ENCODE peak calls at places on chromosomes 12 and 14, in eight cellular contexts. X is transverse colon, M is thyroid gland, Q is ovary, J is sigmoid colon, B is uterus, L is Peyer's patch, Z is adrenal gland. A is an unnamed sample. For H3K36me3, the result is how much of the 10 kb centered on the place peaks cover.

GRCh38 chr14:73753887-73754880 is 40.0 kb upstream of the PNMA1 start:
- DNase-seq in J (peak), Z (peak), M (peak), Q (no peak), X (peak), L (no peak), B (no peak), A (peak)

GRCh38 chr14:53218161-53218560 is 65.0 kb upstream of the DDHD1 start:
- DNase-seq in J (no peak), M (peak), B (no peak), Z (no peak), L (no peak), X (no peak), Q (no peak), A (no peak)

GRCh38 chr14:30869525-30870150 is 4.7 kb upstream of the COCH start:
- DNase-seq in Z (no peak), B (no peak), X (no peak), M (no peak), L (no peak), Q (no peak), J (no peak), A (no peak)

GRCh38 chr14:100868621-100869370 is 34.7 kb downstream of the RTL1 start:
- DNase-seq in M (no peak), J (peak), Q (peak), Z (no peak), X (no peak), L (peak), B (no peak), A (peak)

GRCh38 chr14:104549536-104550339 is 29.8 kb upstream of the C14orf180 start:
- DNase-seq in L (no peak), M (no peak), J (peak), Q (no peak), Z (no peak), X (no peak), B (no peak), A (no peak)

GRCh38 chr12:32264995-32265394 is 134.4 kb upstream of the FGD4 start:
- DNase-seq in J (no peak), M (no peak), Q (no peak), X (no peak), Z (no peak), L (no peak), B (peak), A (no peak)

GRCh38 chr12:22334696-22335290 is at the start of gene ST8SIA1:
- DNase-seq in Q (peak), L (peak), M (peak), J (peak), X (peak), Z (peak), B (peak), A (no peak)

GRCh38 chr12:55687746-55688145 is 20.0 kb downstream of the ITGA7 start:
- DNase-seq in M (no peak), J (peak), B (no peak), L (no peak), Z (no peak), X (no peak), Q (no peak), A (no peak)

GRCh38 chr14:95815226-95815690 is 61.4 kb upstream of the TUNAR start:
- DNase-seq in B (no peak), M (no peak), J (no peak), L (no peak), X (no peak), Q (no peak), Z (no peak), A (no peak)

GRCh38 chr14:85622106-85622505 is 92.2 kb downstream of the FLRT2 start:
- DNase-seq in L (no peak), Q (no peak), M (no peak), Z (no peak), B (no peak), J (no peak), X (no peak), A (no peak)
- H3K36me3 ChIP-seq in L (under half), Q (under half), M (under half), Z (under half), B (under half), J (under half), X (under half), A (under half)

GRCh38 chr12:82686223-82687019 is at the start of gene TMTC2:
- DNase-seq in B (peak), X (peak), M (peak), L (peak), J (peak), Q (peak), Z (peak), A (peak)
- TF ChIP-seq POLR2A in B (peak), X (peak), M (no peak), L (peak), J (peak), Q (no peak), Z (no peak), A (peak)

DNA sequence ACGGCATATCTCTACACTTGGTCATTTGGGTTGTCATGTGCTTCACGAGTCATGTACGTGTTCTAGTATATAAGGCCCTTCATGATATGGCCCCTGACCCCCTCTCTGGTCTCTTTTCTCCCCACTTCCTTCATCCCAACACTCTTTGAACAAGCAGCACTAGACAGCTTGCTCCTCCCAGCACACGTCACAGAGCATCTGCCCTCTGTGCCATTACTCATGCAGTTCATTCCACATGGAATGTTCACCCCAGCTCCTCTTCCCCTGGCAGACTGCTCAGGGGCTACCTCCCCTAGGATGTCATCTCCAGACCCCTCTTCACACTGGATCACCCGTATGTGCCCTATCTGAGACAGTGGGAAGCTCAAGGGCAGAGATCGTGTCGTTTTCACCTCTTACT is 14.1 kb upstream of the LRP1-AS start:
- DNase-seq in Z (no peak), Q (no peak), B (no peak), L (no peak), M (no peak), X (no peak), J (no peak), A (no peak)
- H3K36me3 ChIP-seq in Z (half or more), Q (under half), B (under half), L (half or more), M (under half), X (under half), J (half or more), A (under half)

DNA sequence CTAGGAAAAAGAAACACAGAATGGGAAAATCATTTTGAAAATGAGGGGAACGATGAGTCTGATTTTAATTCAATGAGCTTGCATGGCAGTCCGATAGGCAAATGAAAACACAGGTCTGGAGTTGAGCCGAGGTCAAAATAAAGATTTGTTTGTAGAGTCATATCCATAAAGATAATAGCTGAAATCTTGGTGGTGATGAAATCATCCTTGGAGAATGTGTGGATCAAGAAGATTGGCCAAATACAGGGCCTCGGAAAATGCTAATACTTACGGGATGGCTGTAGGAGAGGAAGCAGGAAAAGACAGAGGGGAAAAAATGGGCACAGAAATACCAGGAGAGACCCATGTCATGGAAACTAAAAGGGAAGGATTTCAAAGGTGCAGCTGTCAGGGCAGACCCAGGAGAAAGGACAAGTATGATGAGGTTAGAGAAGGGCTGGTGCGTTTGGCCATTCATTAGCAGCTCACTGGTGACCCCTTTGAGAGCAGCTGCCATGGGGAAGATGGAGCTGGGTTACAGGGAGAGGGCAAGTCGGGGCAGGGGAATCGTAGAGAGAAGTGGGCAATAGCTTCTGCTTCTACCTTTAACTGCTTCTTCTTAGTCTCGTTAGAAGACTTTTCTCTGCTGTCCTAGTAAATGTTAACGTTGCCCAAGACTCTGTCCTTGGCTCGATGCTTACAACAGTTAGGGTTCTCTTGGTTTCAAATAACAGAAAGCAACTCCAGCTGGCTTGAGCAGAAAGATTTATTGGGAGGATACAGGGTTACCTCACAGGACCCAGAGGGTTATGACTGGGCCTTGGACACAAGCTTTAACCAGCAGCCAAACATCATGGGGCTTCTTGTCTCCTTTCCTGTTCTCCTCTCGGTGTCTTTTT is 161.8 kb downstream of the EFCAB11 start:
- DNase-seq in Q (no peak), J (peak), Z (peak), X (no peak), M (no peak), B (peak), L (no peak), A (no peak)
- TF ChIP-seq POLR2A in Q (no peak), J (no peak), Z (no peak), X (no peak), M (no peak), B (no peak), L (no peak), A (no peak)

DNA sequence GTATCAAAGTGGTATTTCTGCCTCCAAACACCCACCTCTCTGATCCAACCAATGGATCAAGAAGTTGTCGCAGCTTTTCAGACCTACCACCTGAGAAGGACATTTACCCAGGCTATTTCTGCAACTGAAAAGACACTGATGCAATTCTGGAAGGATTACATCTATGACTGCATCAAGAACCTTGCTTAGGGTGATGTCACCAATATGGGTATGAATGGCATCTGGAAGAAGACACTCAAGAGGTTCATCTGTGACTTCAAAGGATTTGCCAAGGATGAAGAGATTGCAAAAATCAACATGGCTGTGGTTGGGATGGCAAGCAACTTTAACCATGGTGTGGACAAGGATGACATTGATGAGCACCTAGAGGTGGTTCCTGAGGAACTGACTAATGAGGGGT is 154.2 kb downstream of the PCNX1 start:
- DNase-seq in Z (no peak), J (no peak), B (no peak), M (no peak), L (no peak), X (no peak), Q (no peak), A (no peak)
- H3K36me3 ChIP-seq in Z (under half), J (half or more), B (under half), M (under half), L (half or more), X (under half), Q (under half), A (under half)

DNA sequence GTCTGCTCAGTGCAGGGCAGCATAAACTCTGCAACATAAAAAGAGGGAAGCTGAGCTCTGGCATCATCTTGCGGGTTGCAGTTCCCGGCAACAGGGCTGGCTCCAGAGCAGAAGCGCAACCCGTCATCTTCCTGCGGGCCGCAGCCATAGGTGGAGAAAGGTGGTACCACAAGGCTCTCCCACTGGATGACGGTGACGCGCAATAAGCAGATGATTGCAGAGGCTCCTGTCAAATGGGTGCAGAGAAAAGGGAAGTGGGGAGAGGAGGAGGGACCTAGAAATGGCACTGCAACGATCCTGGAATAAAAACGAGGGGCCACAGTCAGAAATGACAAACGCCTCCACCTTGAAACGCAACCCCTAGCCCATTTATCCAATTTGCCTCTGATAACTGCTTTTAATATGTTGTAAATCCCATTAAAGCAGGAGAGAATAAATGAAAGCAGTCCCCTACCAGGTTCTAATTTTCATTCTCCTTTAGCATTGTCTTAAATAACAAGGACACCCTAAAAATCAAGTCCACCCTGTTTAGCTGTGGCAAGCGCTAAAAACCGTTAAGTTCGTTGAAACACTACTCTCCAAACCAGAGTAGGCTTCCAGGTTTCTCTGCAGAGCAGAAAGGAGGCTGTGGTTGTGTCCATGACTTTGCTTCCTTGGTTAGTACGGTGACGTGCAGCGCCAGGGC is 30.9 kb upstream of the TUBA1C start:
- DNase-seq in J (peak), B (peak), M (peak), Z (peak), Q (peak), L (no peak), X (peak), A (peak)
- TF ChIP-seq POLR2A in J (no peak), B (no peak), M (no peak), Z (no peak), Q (no peak), L (no peak), X (no peak), A (peak)

GRCh38 chr12:68621092-68622081 is 10.7 kb downstream of the RAP1B start:
- DNase-seq in M (no peak), X (no peak), Z (no peak), B (no peak), J (no peak), Q (no peak), L (no peak), A (no peak)
- H3K36me3 ChIP-seq in M (under half), X (under half), Z (under half), B (under half), J (under half), Q (under half), L (under half), A (under half)

DNA sequence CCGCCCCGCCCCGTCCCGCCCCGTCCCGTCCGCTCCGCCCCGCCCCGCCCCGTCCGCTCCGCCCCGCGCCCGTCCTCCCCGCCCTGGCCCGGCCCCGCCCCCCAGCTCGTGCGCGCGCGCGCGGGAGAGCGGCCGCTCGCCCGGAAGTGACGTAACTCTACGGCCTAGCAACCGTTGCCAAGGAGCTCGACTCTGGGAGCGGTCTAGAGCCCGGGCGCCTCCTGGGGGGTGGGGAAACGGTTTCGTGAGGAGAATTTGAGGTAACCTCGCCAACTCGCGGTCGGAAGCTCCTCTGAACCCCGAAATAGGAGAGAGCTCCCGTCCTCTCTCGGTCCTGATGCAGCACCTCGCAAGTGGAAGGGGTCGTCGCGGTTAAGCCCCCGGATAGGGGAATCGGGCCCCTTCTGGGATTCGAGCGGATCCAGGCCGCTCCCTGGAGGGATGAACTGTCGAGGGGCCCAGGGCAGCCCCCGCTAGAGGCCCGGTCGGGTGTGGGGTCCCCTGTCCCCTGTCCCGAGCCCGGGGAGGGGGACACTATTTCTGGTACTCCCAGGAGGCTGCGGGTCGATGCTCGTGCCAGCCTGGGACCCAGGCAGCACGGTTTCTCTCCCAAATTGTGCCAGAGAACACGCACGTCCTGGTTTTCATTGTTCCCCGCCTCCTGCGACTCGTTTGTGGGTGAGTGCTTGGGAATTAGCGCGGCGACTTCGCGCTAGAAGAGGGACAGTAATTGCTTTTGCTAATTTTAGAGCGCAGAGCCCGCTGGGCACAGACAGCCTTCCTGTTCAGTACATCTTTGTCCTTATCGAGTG is at the start of gene IFT81:
- DNase-seq in B (peak), Q (peak), M (peak), Z (peak), X (peak), L (peak), J (peak), A (peak)
- TF ChIP-seq POLR2A in B (peak), Q (peak), M (peak), Z (peak), X (peak), L (no peak), J (peak), A (peak)

GRCh38 chr12:109920266-109920780 is 20.2 kb downstream of the TCHP start:
- DNase-seq in B (no peak), Z (no peak), X (no peak), L (peak), M (no peak), Q (no peak), J (peak), A (peak)
- H3K36me3 ChIP-seq in B (under half), Z (under half), X (under half), L (half or more), M (under half), Q (under half), J (half or more), A (under half)

A was measured in right lobe of liver.